ENCODE peak calls at places on chromosomes 3 and 15, in six cellular contexts. One of them, this sample, is unnamed.

GRCh38 chr3:65412591-65412990 is 626.1 kb downstream of the MAGI1 start:
- DNase-seq in GM03348: no peak
- DNase-seq in H7: no peak
- DNase-seq in AG09319: no peak
- DNase-seq in activated CD8-positive, alpha-beta memory T cell treated with anti-CD3 and anti-CD28 coated beads, Interleukin-2, amount 50 U/mL, for 48 hours: no peak
- DNase-seq in HS-5: no peak
- DNase-seq in this sample: no peak

GRCh38 chr3:193851941-193852674 is 259.1 kb downstream of the OPA1 start:
- DNase-seq in GM03348: no peak
- DNase-seq in H7: peak
- DNase-seq in AG09319: no peak
- DNase-seq in activated CD8-positive, alpha-beta memory T cell treated with anti-CD3 and anti-CD28 coated beads, Interleukin-2, amount 50 U/mL, for 48 hours: no peak
- DNase-seq in HS-5: no peak
- DNase-seq in this sample: peak

GRCh38 chr3:61181874-61182273 is 69.4 kb downstream of the FHIT start:
- DNase-seq in GM03348: peak
- DNase-seq in H7: no peak
- DNase-seq in AG09319: no peak
- DNase-seq in activated CD8-positive, alpha-beta memory T cell treated with anti-CD3 and anti-CD28 coated beads, Interleukin-2, amount 50 U/mL, for 48 hours: no peak
- DNase-seq in HS-5: peak
- DNase-seq in this sample: peak

GRCh38 chr3:46877671-46878125 is at the start of gene PTH1R:
- DNase-seq in GM03348: no peak
- DNase-seq in H7: no peak
- DNase-seq in AG09319: no peak
- DNase-seq in activated CD8-positive, alpha-beta memory T cell treated with anti-CD3 and anti-CD28 coated beads, Interleukin-2, amount 50 U/mL, for 48 hours: no peak
- DNase-seq in HS-5: no peak
- DNase-seq in this sample: no peak

GRCh38 chr3:145820175-145820574 is 340.8 kb downstream of the PLOD2 start:
- DNase-seq in GM03348: no peak
- DNase-seq in H7: no peak
- DNase-seq in AG09319: no peak
- DNase-seq in activated CD8-positive, alpha-beta memory T cell treated with anti-CD3 and anti-CD28 coated beads, Interleukin-2, amount 50 U/mL, for 48 hours: no peak
- DNase-seq in HS-5: no peak
- DNase-seq in this sample: no peak

GRCh38 chr3:133955892-133956291 is 60.2 kb upstream of the RAB6B start:
- DNase-seq in GM03348: no peak
- DNase-seq in H7: no peak
- DNase-seq in AG09319: peak
- DNase-seq in activated CD8-positive, alpha-beta memory T cell treated with anti-CD3 and anti-CD28 coated beads, Interleukin-2, amount 50 U/mL, for 48 hours: no peak
- DNase-seq in HS-5: no peak
- DNase-seq in this sample: peak

GRCh38 chr3:102512734-102513518 is 78.1 kb downstream of the ZPLD1 start:
- DNase-seq in GM03348: no peak
- DNase-seq in H7: no peak
- DNase-seq in AG09319: no peak
- DNase-seq in activated CD8-positive, alpha-beta memory T cell treated with anti-CD3 and anti-CD28 coated beads, Interleukin-2, amount 50 U/mL, for 48 hours: no peak
- DNase-seq in HS-5: no peak
- DNase-seq in this sample: no peak

GRCh38 chr3:127440384-127440783 is 150.1 kb downstream of the TPRA1 start:
- DNase-seq in GM03348: no peak
- DNase-seq in H7: no peak
- DNase-seq in AG09319: no peak
- DNase-seq in activated CD8-positive, alpha-beta memory T cell treated with anti-CD3 and anti-CD28 coated beads, Interleukin-2, amount 50 U/mL, for 48 hours: peak
- DNase-seq in HS-5: no peak
- DNase-seq in this sample: no peak

GRCh38 chr3:183481582-183481981 is 53.2 kb upstream of the MCF2L2 start:
- DNase-seq in GM03348: no peak
- DNase-seq in H7: no peak
- DNase-seq in AG09319: no peak
- DNase-seq in activated CD8-positive, alpha-beta memory T cell treated with anti-CD3 and anti-CD28 coated beads, Interleukin-2, amount 50 U/mL, for 48 hours: no peak
- DNase-seq in HS-5: no peak
- DNase-seq in this sample: no peak

GRCh38 chr3:45647148-45647619 is 42.0 kb upstream of the SACM1L start:
- DNase-seq in GM03348: peak
- DNase-seq in H7: no peak
- DNase-seq in AG09319: no peak
- DNase-seq in activated CD8-positive, alpha-beta memory T cell treated with anti-CD3 and anti-CD28 coated beads, Interleukin-2, amount 50 U/mL, for 48 hours: no peak
- DNase-seq in HS-5: peak
- DNase-seq in this sample: peak

GRCh38 chr3:139074565-139075115 is 29.9 kb upstream of the PRR23C start:
- DNase-seq in GM03348: no peak
- DNase-seq in H7: no peak
- DNase-seq in AG09319: no peak
- DNase-seq in activated CD8-positive, alpha-beta memory T cell treated with anti-CD3 and anti-CD28 coated beads, Interleukin-2, amount 50 U/mL, for 48 hours: no peak
- DNase-seq in HS-5: no peak
- DNase-seq in this sample: no peak

GRCh38 chr15:38610748-38611147 is 46.1 kb upstream of the RASGRP1 start:
- DNase-seq in GM03348: no peak
- DNase-seq in H7: peak
- DNase-seq in AG09319: no peak
- DNase-seq in activated CD8-positive, alpha-beta memory T cell treated with anti-CD3 and anti-CD28 coated beads, Interleukin-2, amount 50 U/mL, for 48 hours: no peak
- DNase-seq in HS-5: no peak
- DNase-seq in this sample: no peak

GRCh38 chr3:142027713-142028112 is 121.6 kb downstream of the TFDP2 start:
- DNase-seq in GM03348: peak
- DNase-seq in H7: peak
- DNase-seq in AG09319: no peak
- DNase-seq in activated CD8-positive, alpha-beta memory T cell treated with anti-CD3 and anti-CD28 coated beads, Interleukin-2, amount 50 U/mL, for 48 hours: no peak
- DNase-seq in HS-5: no peak
- DNase-seq in this sample: no peak

GRCh38 chr3:122392868-122393844 is 9.2 kb downstream of the FAM162A start:
- DNase-seq in GM03348: peak
- DNase-seq in H7: peak
- DNase-seq in AG09319: no peak
- DNase-seq in activated CD8-positive, alpha-beta memory T cell treated with anti-CD3 and anti-CD28 coated beads, Interleukin-2, amount 50 U/mL, for 48 hours: no peak
- DNase-seq in HS-5: no peak
- DNase-seq in this sample: peak

GRCh38 chr3:195828762-195829161 is 17.0 kb upstream of the MUC4 start:
- DNase-seq in GM03348: no peak
- DNase-seq in H7: no peak
- DNase-seq in AG09319: no peak
- DNase-seq in activated CD8-positive, alpha-beta memory T cell treated with anti-CD3 and anti-CD28 coated beads, Interleukin-2, amount 50 U/mL, for 48 hours: no peak
- DNase-seq in HS-5: no peak
- DNase-seq in this sample: no peak

GRCh38 chr15:86591994-86592746 is 512.5 kb downstream of the AGBL1 start:
- DNase-seq in GM03348: no peak
- DNase-seq in H7: no peak
- DNase-seq in AG09319: no peak
- DNase-seq in activated CD8-positive, alpha-beta memory T cell treated with anti-CD3 and anti-CD28 coated beads, Interleukin-2, amount 50 U/mL, for 48 hours: no peak
- DNase-seq in HS-5: no peak
- DNase-seq in this sample: no peak

GRCh38 chr3:30286007-30286669 is 320.3 kb upstream of the TGFBR2 start:
- DNase-seq in GM03348: peak
- DNase-seq in H7: no peak
- DNase-seq in AG09319: peak
- DNase-seq in activated CD8-positive, alpha-beta memory T cell treated with anti-CD3 and anti-CD28 coated beads, Interleukin-2, amount 50 U/mL, for 48 hours: no peak
- DNase-seq in HS-5: peak
- DNase-seq in this sample: peak